ENCODE peak calls at places on chromosomes 16 and 17, in eight cellular contexts. C is A549, D is prostate gland, G is esophagus squamous epithelium, S is endothelial cell of umbilical vein, B is stomach, O is heart left ventricle, J is thyroid gland. P is an unnamed sample.

GRCh38 chr16:31186176-31186575 is 6.2 kb downstream of the FUS start:
- DNase-seq in C (no peak), D (no peak), G (no peak), S (no peak), B (no peak), O (no peak), J (no peak), P (no peak)

GRCh38 chr17:77425791-77426641 is 285.2 kb downstream of the SEC14L1 start:
- DNase-seq in C (peak; percentile 92), D (peak; percentile 55), G (no peak), S (no peak), B (no peak), O (peak; percentile 36), J (peak; percentile 48), P (no peak)

GRCh38 chr17:66583112-66583748 is 251.7 kb upstream of the CACNG5 start:
- DNase-seq in C (no peak), D (no peak), G (no peak), S (no peak), B (no peak), O (no peak), J (no peak), P (no peak)

GRCh38 chr17:58325976-58326468 is 2.6 kb downstream of the TSPOAP1 start:
- DNase-seq in C (peak; percentile 34), D (no peak), G (no peak), S (no peak), B (no peak), O (peak; percentile 16), J (no peak), P (no peak)

GRCh38 chr17:49414271-49414621 is 436 bp downstream of the PHB1 start:
- DNase-seq in C (no peak), D (no peak), G (no peak), S (no peak), B (no peak), O (no peak), J (no peak), P (no peak)

GRCh38 chr16:85025781-85026653 is 1.6 kb upstream of the KIAA0513 start:
- DNase-seq in C (no peak), D (no peak), G (no peak), S (no peak), B (peak; percentile 46), O (no peak), J (no peak), P (no peak)

GRCh38 chr17:57519199-57519598 is 225.9 kb downstream of the CCDC182 start:
- DNase-seq in C (peak; percentile 48), D (no peak), G (no peak), S (no peak), B (no peak), O (no peak), J (peak; percentile 97), P (no peak)

GRCh38 chr16:21100447-21100846 is 50.2 kb downstream of the DNAH3 start:
- DNase-seq in C (peak; percentile 81), D (no peak), G (no peak), S (no peak), B (no peak), O (no peak), J (no peak), P (no peak)

GRCh38 chr17:66494023-66494803 is 191.8 kb downstream of the PRKCA start:
- DNase-seq in C (peak; percentile 65), D (no peak), G (no peak), S (peak; percentile 66), B (no peak), O (no peak), J (no peak), P (no peak)

GRCh38 chr16:51390877-51391276 is 239.8 kb upstream of the SALL1 start:
- DNase-seq in C (no peak), D (no peak), G (no peak), S (no peak), B (no peak), O (no peak), J (no peak), P (no peak)

GRCh38 chr17:20143740-20144139 is 134.6 kb downstream of the SPECC1 start:
- DNase-seq in C (no peak), D (no peak), G (no peak), S (no peak), B (no peak), O (no peak), J (no peak), P (no peak)

GRCh38 chr16:24645739-24646645 is 83.5 kb upstream of the TNRC6A start:
- DNase-seq in C (peak; percentile 97), D (no peak), G (no peak), S (peak; percentile 99), B (no peak), O (no peak), J (no peak), P (no peak)

GRCh38 chr17:74825003-74825627 is 34.6 kb downstream of the GRIN2C start:
- DNase-seq in C (no peak), D (no peak), G (no peak), S (peak; percentile 5), B (no peak), O (no peak), J (peak; percentile 87), P (no peak)

GRCh38 chr16:89958068-89958467 is 9.5 kb downstream of the DEF8 start:
- DNase-seq in C (peak; percentile 66), D (no peak), G (no peak), S (peak; percentile 43), B (no peak), O (peak; percentile 69), J (peak; percentile 27), P (no peak)

GRCh38 chr16:31184888-31185287 is 4.9 kb downstream of the FUS start:
- DNase-seq in C (no peak), D (no peak), G (no peak), S (no peak), B (no peak), O (no peak), J (no peak), P (no peak)

GRCh38 chr17:74923538-74924249 is 379 bp upstream of the OTOP2 start:
- DNase-seq in C (peak; percentile 64), D (peak; percentile 44), G (no peak), S (peak; percentile 39), B (peak; percentile 81), O (peak; percentile 75), J (peak; percentile 65), P (peak; percentile 72)

GRCh38 chr17:32852811-32853210 is 24.1 kb downstream of the MYO1D start:
- DNase-seq in C (no peak), D (no peak), G (no peak), S (no peak), B (no peak), O (no peak), J (no peak), P (no peak)

GRCh38 chr16:5479925-5480324 is 382.3 kb upstream of the EEF2KMT start:
- DNase-seq in C (no peak), D (no peak), G (no peak), S (no peak), B (no peak), O (no peak), J (no peak), P (no peak)

GRCh38 chr17:34357398-34357797 is 1.1 kb downstream of the CCL13 start:
- DNase-seq in C (no peak), D (no peak), G (no peak), S (no peak), B (no peak), O (no peak), J (no peak), P (no peak)
- TF ChIP-seq CTCF in C (no peak), D (no peak), G (no peak), S (no peak), B (no peak), O (no peak), J (no peak), P (no peak)

GRCh38 chr16:88533945-88534641 is 36.1 kb upstream of the ZC3H18 start:
- DNase-seq in C (peak; percentile 76), D (peak; percentile 65), G (no peak), S (peak; percentile 32), B (peak; percentile 59), O (peak; percentile 84), J (peak; percentile 75), P (no peak)
- TF ChIP-seq POLR2A in C (peak; percentile 53), D (peak; percentile 28), G (no peak), S (peak; percentile 66), B (no peak), O (peak; percentile 71), J (peak; percentile 70), P (no peak)

GRCh38 chr17:45296833-45297124 is 20.0 kb downstream of the MAP3K14 start:
- DNase-seq in C (no peak), D (peak; percentile 89), G (no peak), S (no peak), B (no peak), O (no peak), J (no peak), P (no peak)

GRCh38 chr17:45299311-45299710 is 17.5 kb downstream of the MAP3K14 start:
- DNase-seq in C (no peak), D (no peak), G (no peak), S (no peak), B (no peak), O (peak; percentile 55), J (no peak), P (no peak)

GRCh38 chr17:45296003-45296832 is 20.6 kb downstream of the MAP3K14 start:
- DNase-seq in C (no peak), D (no peak), G (no peak), S (peak; percentile 52), B (no peak), O (peak; percentile 65), J (no peak), P (no peak)

GRCh38 chr17:45300060-45300751 is 16.6 kb downstream of the MAP3K14 start:
- DNase-seq in C (no peak), D (no peak), G (no peak), S (no peak), B (no peak), O (no peak), J (no peak), P (no peak)

GRCh38 chr17:45298546-45299285 is 18.1 kb downstream of the MAP3K14 start:
- DNase-seq in C (no peak), D (no peak), G (no peak), S (no peak), B (no peak), O (no peak), J (no peak), P (no peak)
- H3K4me1 ChIP-seq in C (peaks cover 97% of the 10 kb centered on the region), D (peaks cover 31% of the 10 kb centered on the region), G (peaks cover 79% of the 10 kb centered on the region), S (peaks cover 33% of the 10 kb centered on the region), B (peaks cover 99% of the 10 kb centered on the region), O (peaks cover 64% of the 10 kb centered on the region), J (peaks cover 23% of the 10 kb centered on the region), P (peaks cover 73% of the 10 kb centered on the region)

GRCh38 chr16:59195242-59195641 is 461.1 kb upstream of the GOT2 start:
- DNase-seq in C (no peak), D (no peak), G (no peak), S (no peak), B (no peak), O (no peak), J (no peak), P (no peak)

GRCh38 chr16:59188029-59188428 is 453.9 kb upstream of the GOT2 start:
- DNase-seq in C (no peak), D (no peak), G (no peak), S (no peak), B (no peak), O (no peak), J (no peak), P (no peak)

GRCh38 chr16:59198487-59198886 is 464.4 kb upstream of the GOT2 start:
- DNase-seq in C (no peak), D (no peak), G (no peak), S (peak; percentile 95), B (no peak), O (no peak), J (no peak), P (no peak)

GRCh38 chr16:59192551-59193199 is 458.6 kb upstream of the GOT2 start:
- DNase-seq in C (peak; percentile 42), D (no peak), G (no peak), S (peak; percentile 46), B (no peak), O (peak; percentile 26), J (no peak), P (no peak)
- TF ChIP-seq CTCF in C (peak; percentile 22), D (no peak), G (no peak), S (peak; percentile 50), B (no peak), O (peak; percentile 53), J (no peak), P (no peak)